ENCODE peak calls at places on chromosome 22, in four cellular contexts. H, O, C and W are unnamed samples.

GRCh38 chr22:24208012-24208749 is 26.9 kb downstream of the SUSD2 start:
- DNase-seq in O (peak; percentile 74), C (peak; percentile 80), H (no peak), W (peak; percentile 60)

GRCh38 chr22:39917091-39917703 is 16.3 kb downstream of the GRAP2 start:
- DNase-seq in C (no peak), O (no peak), H (no peak), W (no peak)

GRCh38 chr22:38238519-38239051 is 34.2 kb downstream of the TMEM184B start:
- DNase-seq in H (no peak), O (no peak), C (no peak), W (peak; percentile 61)

GRCh38 chr22:39789794-39790193 is 103.8 kb downstream of the ENTHD1 start:
- DNase-seq in H (no peak), C (no peak), O (no peak), W (no peak)

GRCh38 chr22:39360674-39361413 is 11.1 kb downstream of the SYNGR1 start:
- DNase-seq in H (peak; percentile 41), C (no peak), O (no peak), W (no peak)

GRCh38 chr22:29385305-29385704 is 3.1 kb downstream of the AP1B1 start:
- DNase-seq in H (no peak), C (no peak), O (no peak), W (no peak)

GRCh38 chr22:46293591-46294260 is 2.9 kb upstream of the GTSE1 start:
- DNase-seq in O (no peak), C (peak; percentile 52), H (no peak), W (no peak)

GRCh38 chr22:19885841-19886592 is 31.3 kb upstream of the GNB1L start:
- DNase-seq in H (no peak), O (no peak), C (no peak), W (no peak)

GRCh38 chr22:44147821-44148574 is 32.7 kb upstream of the PARVG start:
- DNase-seq in O (no peak), H (peak; percentile 66), C (no peak), W (no peak)

GRCh38 chr22:37607912-37608476 is 640 bp upstream of the GGA1 start:
- DNase-seq in C (no peak), H (no peak), O (no peak), W (no peak)

DNA sequence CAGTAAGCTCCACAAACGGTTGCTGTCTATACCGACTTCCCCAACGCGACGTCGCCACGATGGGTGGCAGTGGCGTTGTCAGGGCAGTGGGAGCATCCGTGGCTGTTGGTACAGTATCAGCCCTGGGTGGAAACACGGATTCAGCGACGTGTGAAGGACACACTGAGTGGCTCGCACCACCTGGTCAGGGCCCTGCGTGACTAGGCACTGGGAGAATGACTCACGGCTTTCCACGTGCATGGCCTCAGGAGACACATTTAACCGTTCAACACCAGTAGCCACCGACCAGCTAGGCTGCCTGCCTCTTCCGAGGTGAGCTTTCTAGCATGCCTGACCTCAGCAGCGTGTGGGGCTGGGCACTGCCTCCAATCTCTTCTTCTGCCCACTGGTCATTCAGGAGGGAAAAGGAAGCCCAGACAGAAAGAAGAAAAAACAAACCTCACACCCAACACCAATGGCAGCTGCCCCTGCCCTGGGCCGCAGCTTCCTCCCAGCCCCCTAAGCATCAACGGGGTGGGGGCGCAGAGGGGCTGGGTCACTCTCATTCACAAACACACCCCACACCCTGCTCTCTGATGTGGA is 59.0 kb downstream of the MYH9 start:
- DNase-seq in C (no peak), H (no peak), O (peak; percentile 71), W (peak; percentile 79)
- H3K4me3 ChIP-seq in C (no peak overlapping the region), H (peak overlapping the region; percentile 17), O (no peak overlapping the region), W (no peak overlapping the region)

DNA sequence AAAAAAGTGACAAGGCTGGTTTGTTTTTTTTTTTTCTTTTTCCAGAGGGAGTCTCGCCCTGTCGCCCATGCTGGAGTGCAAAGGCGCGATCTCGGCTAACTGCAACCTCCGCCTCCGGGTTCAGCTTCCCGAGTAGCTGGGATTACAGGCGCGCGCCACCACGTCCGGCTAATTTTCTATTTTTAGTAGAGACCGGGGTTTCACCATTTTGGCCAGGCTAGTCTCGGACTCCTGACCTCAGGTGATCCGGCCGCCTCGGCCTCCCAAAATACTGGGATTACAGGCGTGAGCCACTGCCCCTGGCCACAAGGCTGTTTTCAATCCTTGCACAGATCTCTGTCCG is 617 bp downstream of the ATP6V1E1 start:
- DNase-seq in O (no peak), C (no peak), H (no peak), W (no peak)
- H3K4me3 ChIP-seq in O (peak overlapping the region; percentile 90), C (peak overlapping the region; percentile 96), H (peak overlapping the region; percentile 95), W (peak overlapping the region; percentile 93)

GRCh38 chr22:22044153-22044552 is 61.6 kb upstream of the TOP3B start:
- DNase-seq in O (no peak), H (no peak), C (no peak), W (no peak)
- H3K4me3 ChIP-seq in O (no peak overlapping the region), H (no peak overlapping the region), C (no peak overlapping the region), W (no peak overlapping the region)

GRCh38 chr22:34829485-34829884 is 236.5 kb upstream of the ISX start:
- DNase-seq in C (no peak), H (no peak), O (no peak), W (no peak)
- H3K4me3 ChIP-seq in C (no peak overlapping the region), H (no peak overlapping the region), O (no peak overlapping the region), W (no peak overlapping the region)